ENCODE peak calls at places on chromosomes 11 and 22, in five cellular contexts. C is esophagus muscularis mucosa, Q is psoas muscle, Y is aorta, B is AG04450. T is an unnamed sample.

GRCh38 chr11:91686700-91687099 is 537.9 kb upstream of the FAT3 start:
- DNase-seq in C (no peak), Q (no peak), Y (no peak), B (no peak), T (no peak)

GRCh38 chr11:7905961-7906429 is 25.1 kb downstream of the OR10A6 start:
- DNase-seq in C (no peak), Q (no peak), Y (no peak), B (no peak), T (no peak)

GRCh38 chr11:103652013-103652412 is 384.4 kb upstream of the DDI1 start:
- DNase-seq in C (no peak), Q (no peak), Y (no peak), B (no peak), T (no peak)

GRCh38 chr22:43471186-43471585 is 59.4 kb downstream of the MPPED1 start:
- DNase-seq in C (no peak), Q (no peak), Y (peak; percentile 51), B (no peak), T (no peak)

GRCh38 chr11:2524446-2525165 is 79.8 kb downstream of the KCNQ1 start:
- DNase-seq in C (no peak), Q (peak; percentile 33), Y (peak; percentile 54), B (no peak), T (no peak)

GRCh38 chr11:17699157-17700114 is 19.9 kb upstream of the MYOD1 start:
- DNase-seq in C (no peak), Q (peak; percentile 95), Y (no peak), B (no peak), T (no peak)

GRCh38 chr22:42326786-42327185 is 56.3 kb upstream of the TCF20 start:
- DNase-seq in C (no peak), Q (no peak), Y (no peak), B (no peak), T (no peak)

GRCh38 chr11:477042-477715 is 27.1 kb downstream of the PTDSS2 start:
- DNase-seq in C (no peak), Q (peak; percentile 39), Y (no peak), B (no peak), T (no peak)

GRCh38 chr22:17764036-17764435 is 10.2 kb downstream of the BID start:
- DNase-seq in C (no peak), Q (no peak), Y (no peak), B (no peak), T (no peak)

GRCh38 chr22:44665115-44665514 is 36.9 kb upstream of the PRR5 start:
- DNase-seq in C (no peak), Q (peak; percentile 60), Y (peak; percentile 68), B (no peak), T (peak; percentile 88)

GRCh38 chr22:43592470-43592869 is 180.7 kb downstream of the MPPED1 start:
- DNase-seq in C (peak; percentile 45), Q (no peak), Y (no peak), B (no peak), T (no peak)

GRCh38 chr22:35703861-35704584 is 13.6 kb upstream of the APOL5 start:
- DNase-seq in C (no peak), Q (no peak), Y (no peak), B (no peak), T (no peak)

GRCh38 chr11:95829580-95830259 is 39.4 kb downstream of the CEP57 start:
- DNase-seq in C (no peak), Q (no peak), Y (no peak), B (no peak), T (no peak)

GRCh38 chr22:38316340-38317236 is 645 bp downstream of the CSNK1E start:
- DNase-seq in C (no peak), Q (peak; percentile 85), Y (peak; percentile 88), B (no peak), T (no peak)

GRCh38 chr11:33248416-33248957 is 8.7 kb upstream of the HIPK3 start:
- DNase-seq in C (no peak), Q (no peak), Y (no peak), B (peak; percentile 20), T (no peak)

GRCh38 chr22:27212081-27212480 is 554.7 kb downstream of the MIAT start:
- DNase-seq in C (no peak), Q (no peak), Y (no peak), B (no peak), T (no peak)

GRCh38 chr11:24234822-24235508 is 261.9 kb upstream of the LUZP2 start:
- DNase-seq in C (no peak), Q (no peak), Y (no peak), B (peak; percentile 32), T (no peak)

GRCh38 chr11:72240461-72241289 is 3.3 kb downstream of the PHOX2A start:
- DNase-seq in C (no peak), Q (no peak), Y (peak; percentile 72), B (no peak), T (no peak)

GRCh38 chr22:24985824-24986214 is 33.3 kb downstream of the KIAA1671 start:
- DNase-seq in C (no peak), Q (no peak), Y (no peak), B (no peak), T (no peak)

GRCh38 chr11:106794058-106794457 is 224.2 kb downstream of the GUCY1A2 start:
- DNase-seq in C (no peak), Q (no peak), Y (no peak), B (no peak), T (no peak)

GRCh38 chr11:59866397-59866796 is at the start of gene TCN1:
- DNase-seq in C (no peak), Q (no peak), Y (no peak), B (no peak), T (no peak)

GRCh38 chr22:46933040-46933439 is 170.6 kb downstream of the TBC1D22A start:
- DNase-seq in C (no peak), Q (no peak), Y (no peak), B (no peak), T (no peak)

GRCh38 chr11:34566736-34567135 is 53.1 kb upstream of the ELF5 start:
- DNase-seq in C (peak; percentile 72), Q (no peak), Y (no peak), B (no peak), T (no peak)

GRCh38 chr11:30333405-30333804 is 10.5 kb downstream of the ARL14EP start:
- DNase-seq in C (no peak), Q (no peak), Y (no peak), B (no peak), T (no peak)

GRCh38 chr22:46036558-46037408 is 59.8 kb upstream of the WNT7B start:
- DNase-seq in C (no peak), Q (no peak), Y (peak; percentile 66), B (no peak), T (no peak)

GRCh38 chr11:27282806-27283205 is 80.2 kb downstream of the CCDC34 start:
- DNase-seq in C (no peak), Q (no peak), Y (no peak), B (no peak), T (no peak)

GRCh38 chr22:35072939-35073338 is 7.0 kb downstream of the ISX start:
- DNase-seq in C (no peak), Q (no peak), Y (no peak), B (no peak), T (no peak)

GRCh38 chr22:25645266-25645665 is 80.8 kb downstream of the GRK3 start:
- DNase-seq in C (no peak), Q (no peak), Y (no peak), B (no peak), T (no peak)

GRCh38 chr11:61142424-61142823 is 18.8 kb downstream of the VPS37C start:
- DNase-seq in C (no peak), Q (no peak), Y (no peak), B (no peak), T (no peak)

GRCh38 chr22:39144101-39144815 is 8.2 kb downstream of the CBX7 start:
- DNase-seq in C (no peak), Q (peak; percentile 50), Y (peak; percentile 74), B (no peak), T (peak; percentile 87)

GRCh38 chr22:44289429-44290171 is 23.2 kb downstream of the SHISAL1 start:
- DNase-seq in C (no peak), Q (no peak), Y (no peak), B (peak; percentile 11), T (no peak)

GRCh38 chr11:76666830-76667229 is 3.7 kb downstream of the LRRC32 start:
- DNase-seq in C (no peak), Q (no peak), Y (peak; percentile 25), B (no peak), T (no peak)
- H3K4me3 ChIP-seq in C (peak overlapping the region; percentile 67), Q (peak overlapping the region; percentile 66), Y (no peak overlapping the region), B (no peak overlapping the region), T (peak overlapping the region; percentile 62)

DNA sequence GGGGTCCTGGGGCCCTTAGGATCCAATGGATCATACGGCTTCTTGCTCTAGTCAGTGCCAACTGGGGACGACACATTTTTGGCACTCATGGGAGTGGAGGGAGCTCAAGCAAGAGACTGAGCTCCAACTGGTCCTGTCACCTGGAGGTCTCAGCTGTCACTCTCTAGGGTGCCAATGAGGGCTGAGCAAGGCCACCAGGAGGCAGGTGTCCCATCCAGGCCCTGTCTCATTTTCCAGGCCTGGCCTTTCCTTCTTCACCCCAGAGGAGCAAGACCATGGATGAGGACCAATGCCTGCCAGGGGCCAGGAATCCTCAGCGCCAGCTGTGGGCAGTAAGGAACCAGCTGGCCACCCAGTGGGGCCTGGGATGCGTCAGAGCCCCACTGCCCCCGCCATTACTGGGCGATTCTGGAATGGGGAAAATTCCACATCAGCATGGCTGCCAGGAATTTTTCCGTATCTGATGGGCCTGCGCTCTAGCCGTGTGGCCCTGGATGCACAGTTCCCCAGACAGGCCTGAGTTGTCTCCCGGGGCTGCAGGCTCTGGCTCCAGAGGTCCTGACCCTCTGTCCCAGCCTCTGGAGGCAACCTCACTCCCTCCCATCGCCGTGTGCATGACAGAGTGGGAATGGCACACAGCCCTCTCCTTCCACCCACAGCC is 676 bp upstream of the GAL3ST1 start:
- DNase-seq in C (no peak), Q (peak; percentile 48), Y (peak; percentile 81), B (peak; percentile 38), T (no peak)
- H3K27ac ChIP-seq in C (peak overlapping the region; percentile 65), Q (no peak overlapping the region), Y (no peak overlapping the region), B (peak overlapping the region; percentile 82), T (no peak overlapping the region)

GRCh38 chr11:132084433-132084832 is 714.0 kb downstream of the NTM start:
- DNase-seq in C (peak; percentile 21), Q (no peak), Y (no peak), B (no peak), T (no peak)

GRCh38 chr11:132088551-132088950 is 718.1 kb downstream of the NTM start:
- DNase-seq in C (no peak), Q (no peak), Y (no peak), B (no peak), T (no peak)

GRCh38 chr11:132082566-132082965 is 712.2 kb downstream of the NTM start:
- DNase-seq in C (peak; percentile 50), Q (no peak), Y (no peak), B (no peak), T (no peak)

GRCh38 chr11:132087148-132087547 is 716.7 kb downstream of the NTM start:
- DNase-seq in C (no peak), Q (no peak), Y (no peak), B (no peak), T (no peak)
- H3K9me3 ChIP-seq in C (peaks cover 20% of the 10 kb centered on the region), Q (peaks cover 31% of the 10 kb centered on the region), Y (peaks cover 9% of the 10 kb centered on the region), B (peaks cover 16% of the 10 kb centered on the region), T (peaks cover 10% of the 10 kb centered on the region)

DNA sequence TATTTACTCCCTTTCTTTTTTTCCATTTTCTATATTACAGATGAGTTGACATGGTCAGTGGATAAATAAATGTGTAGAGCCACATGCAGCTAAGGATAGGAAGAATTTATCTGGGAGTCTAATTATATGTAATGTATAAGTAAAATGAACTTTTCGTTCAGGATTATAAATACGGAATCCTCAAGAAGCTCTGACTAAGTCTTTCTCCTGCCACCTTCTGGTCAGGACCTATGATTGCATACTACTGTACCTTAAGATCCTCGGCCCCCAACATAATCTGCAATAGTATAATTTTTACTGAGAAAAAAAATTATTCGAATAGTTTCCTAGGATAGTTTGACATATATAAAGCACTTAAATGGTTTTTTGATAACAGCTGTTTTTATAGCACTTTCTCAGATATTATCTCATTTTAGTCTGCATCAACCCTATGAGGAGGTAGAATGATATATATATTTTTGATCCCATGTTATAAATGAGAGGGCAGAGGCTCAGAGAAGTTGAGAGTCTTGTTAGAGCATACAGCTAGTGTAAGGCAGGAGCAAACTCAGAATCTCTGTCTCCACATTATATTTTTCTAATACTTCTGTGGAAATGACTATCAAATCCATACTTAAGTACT is 36.1 kb downstream of the CCDC90B start:
- DNase-seq in C (no peak), Q (no peak), Y (no peak), B (peak; percentile 29), T (no peak)
- H3K4me3 ChIP-seq in C (no peak overlapping the region), Q (no peak overlapping the region), Y (no peak overlapping the region), B (no peak overlapping the region), T (no peak overlapping the region)